ENCODE peak calls at places on chromosomes 16 and 17, in six cellular contexts. One of them, this sample, is unnamed. For H3K4me1, the result is how much of the 10 kb centered on the place peaks cover.

GRCh38 chr17:74519951-74520553 is 11.2 kb downstream of the CD300LB start:
- DNase-seq in CD8-positive, alpha-beta memory T cell: no peak
- DNase-seq in A549: no peak
- DNase-seq in tibial artery: peak
- DNase-seq in Karpas-422: no peak
- DNase-seq in aorta: no peak
- DNase-seq in this sample: no peak

GRCh38 chr17:8375738-8376259 is 705 bp downstream of the KRABD2 start:
- DNase-seq in aorta: no peak
- DNase-seq in Karpas-422: peak
- DNase-seq in tibial artery: no peak
- DNase-seq in A549: no peak
- DNase-seq in CD8-positive, alpha-beta memory T cell: no peak
- DNase-seq in this sample: no peak

GRCh38 chr17:40695874-40696472 is 7.6 kb downstream of the KRT24 start:
- DNase-seq in CD8-positive, alpha-beta memory T cell: no peak
- DNase-seq in aorta: no peak
- DNase-seq in Karpas-422: no peak
- DNase-seq in tibial artery: no peak
- DNase-seq in A549: no peak
- DNase-seq in this sample: no peak

GRCh38 chr17:6162892-6163291 is 92.7 kb downstream of the WSCD1 start:
- DNase-seq in tibial artery: no peak
- DNase-seq in CD8-positive, alpha-beta memory T cell: no peak
- DNase-seq in Karpas-422: no peak
- DNase-seq in A549: no peak
- DNase-seq in aorta: no peak
- DNase-seq in this sample: no peak

GRCh38 chr17:63973930-63974593 is 1.3 kb upstream of the SCN4A start:
- DNase-seq in Karpas-422: no peak
- DNase-seq in tibial artery: no peak
- DNase-seq in aorta: no peak
- DNase-seq in CD8-positive, alpha-beta memory T cell: no peak
- DNase-seq in A549: peak
- DNase-seq in this sample: no peak

GRCh38 chr16:4200781-4201137 is 41.1 kb downstream of the SRL start:
- DNase-seq in aorta: no peak
- DNase-seq in Karpas-422: no peak
- DNase-seq in CD8-positive, alpha-beta memory T cell: no peak
- DNase-seq in A549: no peak
- DNase-seq in tibial artery: no peak
- DNase-seq in this sample: no peak

GRCh38 chr17:19348806-19349205 is 13.7 kb downstream of the B9D1 start:
- DNase-seq in CD8-positive, alpha-beta memory T cell: no peak
- DNase-seq in A549: no peak
- DNase-seq in Karpas-422: no peak
- DNase-seq in tibial artery: peak
- DNase-seq in aorta: peak
- DNase-seq in this sample: no peak

GRCh38 chr16:11341371-11341770 is 3.9 kb upstream of the RMI2 start:
- DNase-seq in CD8-positive, alpha-beta memory T cell: no peak
- DNase-seq in aorta: no peak
- DNase-seq in A549: no peak
- DNase-seq in tibial artery: no peak
- DNase-seq in Karpas-422: no peak
- DNase-seq in this sample: no peak

GRCh38 chr16:74603848-74604247 is 3.1 kb downstream of the GLG1 start:
- DNase-seq in tibial artery: no peak
- DNase-seq in Karpas-422: no peak
- DNase-seq in A549: no peak
- DNase-seq in aorta: no peak
- DNase-seq in CD8-positive, alpha-beta memory T cell: no peak
- DNase-seq in this sample: no peak

GRCh38 chr16:4847774-4848587 is 700 bp downstream of the UBN1 start:
- DNase-seq in aorta: peak
- DNase-seq in CD8-positive, alpha-beta memory T cell: peak
- DNase-seq in A549: peak
- DNase-seq in Karpas-422: peak
- DNase-seq in tibial artery: peak
- DNase-seq in this sample: no peak

GRCh38 chr17:18176152-18176551 is 7.5 kb upstream of the ALKBH5 start:
- DNase-seq in Karpas-422: peak
- DNase-seq in CD8-positive, alpha-beta memory T cell: no peak
- DNase-seq in A549: no peak
- DNase-seq in tibial artery: peak
- DNase-seq in aorta: no peak
- DNase-seq in this sample: no peak

GRCh38 chr16:70694088-70694487 is 8.2 kb upstream of the MTSS2 start:
- DNase-seq in tibial artery: no peak
- DNase-seq in aorta: no peak
- DNase-seq in Karpas-422: no peak
- DNase-seq in CD8-positive, alpha-beta memory T cell: no peak
- DNase-seq in A549: peak
- DNase-seq in this sample: no peak

GRCh38 chr16:15608398-15609285 is 34.3 kb downstream of the MARF1 start:
- DNase-seq in A549: no peak
- DNase-seq in CD8-positive, alpha-beta memory T cell: no peak
- DNase-seq in Karpas-422: no peak
- DNase-seq in aorta: no peak
- DNase-seq in tibial artery: no peak
- DNase-seq in this sample: no peak

GRCh38 chr17:58575511-58575910 is 61.1 kb upstream of the MTMR4 start:
- DNase-seq in A549: no peak
- DNase-seq in tibial artery: no peak
- DNase-seq in aorta: no peak
- DNase-seq in CD8-positive, alpha-beta memory T cell: no peak
- DNase-seq in Karpas-422: no peak
- DNase-seq in this sample: no peak

GRCh38 chr17:43212641-43213490 is 1.2 kb downstream of the TMEM106A start:
- DNase-seq in A549: no peak
- DNase-seq in Karpas-422: peak
- DNase-seq in aorta: no peak
- DNase-seq in tibial artery: no peak
- DNase-seq in CD8-positive, alpha-beta memory T cell: no peak
- DNase-seq in this sample: no peak

GRCh38 chr16:1863681-1864460 is 8.1 kb downstream of the MEIOB start:
- DNase-seq in CD8-positive, alpha-beta memory T cell: no peak
- DNase-seq in Karpas-422: peak
- DNase-seq in aorta: peak
- DNase-seq in A549: no peak
- DNase-seq in tibial artery: no peak
- DNase-seq in this sample: no peak

GRCh38 chr17:76139801-76140660 is 1.0 kb downstream of the FOXJ1 start:
- DNase-seq in CD8-positive, alpha-beta memory T cell: peak
- DNase-seq in Karpas-422: no peak
- DNase-seq in aorta: peak
- DNase-seq in A549: no peak
- DNase-seq in tibial artery: no peak
- DNase-seq in this sample: no peak

GRCh38 chr17:17416007-17416399 is 60.8 kb upstream of the MED9 start:
- DNase-seq in tibial artery: no peak
- DNase-seq in A549: peak
- DNase-seq in CD8-positive, alpha-beta memory T cell: no peak
- DNase-seq in aorta: no peak
- DNase-seq in Karpas-422: peak
- DNase-seq in this sample: no peak

GRCh38 chr16:88975511-88976061 is 1.4 kb downstream of the CBFA2T3 start:
- DNase-seq in tibial artery: no peak
- DNase-seq in Karpas-422: no peak
- DNase-seq in CD8-positive, alpha-beta memory T cell: no peak
- DNase-seq in A549: no peak
- DNase-seq in aorta: no peak
- DNase-seq in this sample: no peak

GRCh38 chr16:50742521-50743150 is 750 bp downstream of the CYLD start:
- DNase-seq in aorta: no peak
- DNase-seq in CD8-positive, alpha-beta memory T cell: peak
- DNase-seq in A549: no peak
- DNase-seq in Karpas-422: peak
- DNase-seq in tibial artery: peak
- DNase-seq in this sample: no peak

GRCh38 chr17:49315974-49316570 is 46.0 kb downstream of the ZNF652 start:
- DNase-seq in A549: no peak
- DNase-seq in CD8-positive, alpha-beta memory T cell: no peak
- DNase-seq in tibial artery: no peak
- DNase-seq in aorta: no peak
- DNase-seq in Karpas-422: peak
- DNase-seq in this sample: no peak

GRCh38 chr16:24151482-24151939 is 104.6 kb upstream of the CACNG3 start:
- DNase-seq in Karpas-422: no peak
- DNase-seq in A549: no peak
- DNase-seq in tibial artery: no peak
- DNase-seq in CD8-positive, alpha-beta memory T cell: no peak
- DNase-seq in aorta: no peak
- DNase-seq in this sample: no peak

GRCh38 chr17:28372945-28373274 is 1.4 kb downstream of the SARM1 start:
- DNase-seq in CD8-positive, alpha-beta memory T cell: no peak
- DNase-seq in A549: no peak
- DNase-seq in aorta: no peak
- DNase-seq in Karpas-422: peak
- DNase-seq in tibial artery: no peak
- DNase-seq in this sample: no peak

GRCh38 chr16:3292604-3293003 is 9.3 kb downstream of the ZNF263 start:
- DNase-seq in A549: no peak
- DNase-seq in CD8-positive, alpha-beta memory T cell: no peak
- DNase-seq in tibial artery: no peak
- DNase-seq in Karpas-422: no peak
- DNase-seq in aorta: no peak
- DNase-seq in this sample: no peak

DNA sequence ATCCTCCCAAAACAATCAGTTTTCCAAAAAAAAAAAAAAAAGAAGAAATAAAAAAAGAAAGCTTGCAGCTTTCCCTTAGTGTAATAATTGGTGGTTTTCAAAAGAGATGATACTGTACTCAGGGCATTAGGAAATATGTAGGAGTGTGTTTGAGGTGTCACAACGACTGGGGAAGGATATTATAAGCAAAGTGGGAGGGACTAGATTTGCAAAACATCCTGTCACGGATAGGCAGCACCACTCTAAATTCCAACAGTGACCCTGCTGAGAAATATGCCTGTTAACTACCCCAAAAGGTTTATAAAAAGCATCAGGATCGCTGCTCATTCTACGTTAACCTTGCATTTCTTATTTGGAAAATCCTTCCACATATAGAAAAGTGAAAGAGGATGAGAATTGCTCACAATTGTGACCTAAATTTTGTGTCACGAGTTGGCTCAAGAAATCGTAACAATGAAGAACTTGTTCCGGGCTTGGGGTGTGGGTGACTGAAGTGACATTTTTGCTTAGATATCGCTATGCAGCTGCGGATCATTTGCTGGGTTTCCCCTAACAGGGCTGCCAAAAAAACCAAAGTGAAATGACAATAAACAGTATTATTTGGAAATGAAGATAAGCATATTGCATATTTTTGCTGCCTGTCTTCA is 51.6 kb downstream of the N4BP1 start:
- DNase-seq in CD8-positive, alpha-beta memory T cell: no peak
- DNase-seq in tibial artery: no peak
- DNase-seq in A549: no peak
- DNase-seq in aorta: no peak
- DNase-seq in Karpas-422: no peak
- DNase-seq in this sample: no peak
- H3K4me1 ChIP-seq in CD8-positive, alpha-beta memory T cell: under half
- H3K4me1 ChIP-seq in tibial artery: under half
- H3K4me1 ChIP-seq in A549: under half
- H3K4me1 ChIP-seq in aorta: under half
- H3K4me1 ChIP-seq in Karpas-422: under half
- H3K4me1 ChIP-seq in this sample: half or more

DNA sequence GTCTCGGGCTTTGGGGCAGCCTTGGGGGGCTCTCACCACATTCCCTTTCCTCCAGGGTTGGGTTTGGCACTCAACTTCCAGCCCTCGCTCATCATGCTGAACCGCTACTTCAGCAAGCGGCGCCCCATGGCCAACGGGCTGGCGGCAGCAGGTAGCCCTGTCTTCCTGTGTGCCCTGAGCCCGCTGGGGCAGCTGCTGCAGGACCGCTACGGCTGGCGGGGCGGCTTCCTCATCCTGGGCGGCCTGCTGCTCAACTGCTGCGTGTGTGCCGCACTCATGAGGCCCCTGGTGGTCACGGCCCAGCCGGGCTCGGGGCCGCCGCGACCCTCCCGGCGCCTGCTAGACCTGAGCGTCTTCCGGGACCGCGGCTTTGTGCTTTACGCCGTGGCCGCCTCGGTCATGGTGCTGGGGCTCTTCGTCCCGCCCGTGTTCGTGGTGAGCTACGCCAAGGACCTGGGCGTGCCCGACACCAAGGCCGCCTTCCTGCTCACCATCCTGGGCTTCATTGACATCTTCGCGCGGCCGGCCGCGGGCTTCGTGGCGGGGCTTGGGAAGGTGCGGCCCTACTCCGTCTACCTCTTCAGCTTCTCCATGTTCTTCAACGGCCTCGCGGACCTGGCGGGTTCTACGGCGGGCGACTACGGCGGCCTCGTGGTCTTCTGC is 8.4 kb downstream of the SLC16A3 start:
- DNase-seq in aorta: peak
- DNase-seq in CD8-positive, alpha-beta memory T cell: no peak
- DNase-seq in tibial artery: no peak
- DNase-seq in A549: no peak
- DNase-seq in Karpas-422: no peak
- DNase-seq in this sample: no peak
- H3K4me1 ChIP-seq in aorta: under half
- H3K4me1 ChIP-seq in CD8-positive, alpha-beta memory T cell: under half
- H3K4me1 ChIP-seq in tibial artery: half or more
- H3K4me1 ChIP-seq in A549: half or more
- H3K4me1 ChIP-seq in Karpas-422: under half
- H3K4me1 ChIP-seq in this sample: half or more

GRCh38 chr17:80374039-80374731 is 40.8 kb upstream of the ENDOV start:
- DNase-seq in Karpas-422: no peak
- DNase-seq in aorta: peak
- DNase-seq in A549: no peak
- DNase-seq in tibial artery: no peak
- DNase-seq in CD8-positive, alpha-beta memory T cell: no peak
- DNase-seq in this sample: no peak
- H3K4me1 ChIP-seq in Karpas-422: under half
- H3K4me1 ChIP-seq in aorta: under half
- H3K4me1 ChIP-seq in A549: under half
- H3K4me1 ChIP-seq in tibial artery: under half
- H3K4me1 ChIP-seq in CD8-positive, alpha-beta memory T cell: under half
- H3K4me1 ChIP-seq in this sample: under half

DNA sequence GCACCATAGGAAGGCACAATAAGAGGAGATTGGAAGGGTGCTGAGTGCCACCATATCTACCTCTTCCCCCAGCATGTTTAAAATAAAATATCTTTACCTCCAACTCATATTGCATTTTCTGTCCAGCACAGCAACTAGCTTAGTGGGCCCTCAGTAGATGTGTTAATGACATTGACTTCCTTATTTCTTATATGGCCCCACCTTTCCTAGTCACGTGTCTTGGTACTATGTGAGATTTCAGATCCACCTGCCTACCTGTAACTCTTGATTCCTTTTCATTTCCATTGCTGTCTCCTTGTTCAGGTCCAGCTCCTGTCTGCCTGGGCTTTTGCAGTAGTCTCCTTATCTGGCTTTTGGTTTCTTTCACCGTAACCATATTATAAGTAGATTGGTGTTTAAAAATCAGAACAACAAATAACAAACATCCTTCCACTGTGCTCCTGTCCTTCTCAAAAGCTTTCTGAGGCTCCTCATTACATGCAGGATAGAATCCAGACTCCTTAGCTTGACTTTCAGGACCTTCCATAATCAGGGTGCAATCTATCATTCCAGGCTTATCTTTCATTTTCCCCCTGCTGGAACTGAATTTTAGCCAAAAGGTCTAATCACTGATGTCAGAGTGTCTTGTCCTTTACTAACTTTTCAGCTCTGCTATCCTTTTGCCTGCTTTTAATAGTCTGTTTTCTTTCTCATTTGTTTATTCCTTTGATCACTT is 71.3 kb downstream of the FTO start:
- DNase-seq in Karpas-422: no peak
- DNase-seq in aorta: no peak
- DNase-seq in A549: no peak
- DNase-seq in CD8-positive, alpha-beta memory T cell: no peak
- DNase-seq in tibial artery: no peak
- DNase-seq in this sample: no peak
- H3K4me1 ChIP-seq in Karpas-422: half or more
- H3K4me1 ChIP-seq in aorta: under half
- H3K4me1 ChIP-seq in A549: half or more
- H3K4me1 ChIP-seq in CD8-positive, alpha-beta memory T cell: under half
- H3K4me1 ChIP-seq in tibial artery: half or more
- H3K4me1 ChIP-seq in this sample: under half